ENCODE peak calls at places on chromosomes 2 and 18, in five cellular contexts. L is occipital lobe; T is CD4-positive, CD25-positive, alpha-beta regulatory T cell; D is colonic mucosa; E is dermis blood vessel endothelial cell. G is an unnamed sample.

GRCh38 chr2:128473175-128474013 is 154.7 kb upstream of the HS6ST1 start:
- DNase-seq in L (no peak), T (no peak), D (peak; percentile 38), E (no peak), G (no peak)

GRCh38 chr2:235270951-235271350 is 222.9 kb upstream of the AGAP1 start:
- DNase-seq in L (no peak), T (no peak), D (no peak), E (no peak), G (no peak)

GRCh38 chr18:8373486-8373885 is 235.8 kb upstream of the RAB12 start:
- DNase-seq in L (no peak), T (no peak), D (no peak), E (no peak), G (no peak)

GRCh38 chr2:105329561-105330495 is at the start of gene TGFBRAP1:
- DNase-seq in L (peak; percentile 46), T (peak; percentile 52), D (peak; percentile 48), E (peak; percentile 66), G (peak; percentile 52)

GRCh38 chr18:54957295-54957694 is 2.0 kb downstream of the CCDC68 start:
- DNase-seq in L (no peak), T (no peak), D (no peak), E (no peak), G (peak; percentile 13)

GRCh38 chr18:9683418-9684396 is 24.4 kb upstream of the RAB31 start:
- DNase-seq in L (no peak), T (no peak), D (no peak), E (peak; percentile 76), G (peak; percentile 81)

GRCh38 chr2:8679827-8680731 is 1.8 kb upstream of the ID2 start:
- DNase-seq in L (peak; percentile 11), T (no peak), D (peak; percentile 85), E (peak; percentile 66), G (peak; percentile 80)

GRCh38 chr2:157831573-157832315 is 44.4 kb downstream of the ACVR1 start:
- DNase-seq in L (no peak), T (no peak), D (no peak), E (no peak), G (no peak)

GRCh38 chr2:196200557-196200956 is 29.2 kb upstream of the STK17B start:
- DNase-seq in L (no peak), T (peak; percentile 23), D (no peak), E (no peak), G (no peak)

GRCh38 chr2:7424481-7424880 is 507.3 kb downstream of the RNF144A start:
- DNase-seq in L (no peak), T (no peak), D (no peak), E (no peak), G (no peak)

GRCh38 chr2:55500025-55500424 is 19.5 kb upstream of the CFAP36 start:
- DNase-seq in L (no peak), T (no peak), D (no peak), E (no peak), G (peak; percentile 26)

GRCh38 chr2:190792956-190793888 is 87.4 kb upstream of the GLS start:
- DNase-seq in L (no peak), T (no peak), D (no peak), E (peak; percentile 32), G (peak; percentile 12)

GRCh38 chr2:85438291-85439110 is 20.0 kb downstream of the SH2D6 start:
- DNase-seq in L (no peak), T (no peak), D (no peak), E (no peak), G (no peak)

GRCh38 chr2:202278036-202278760 is 12.6 kb downstream of the NOP58 start:
- DNase-seq in L (no peak), T (no peak), D (no peak), E (peak; percentile 78), G (peak; percentile 77)

GRCh38 chr18:45275367-45276113 is 339.7 kb upstream of the SLC14A2 start:
- DNase-seq in L (no peak), T (no peak), D (no peak), E (peak; percentile 27), G (peak; percentile 21)

GRCh38 chr2:239380831-239381708 is 19.8 kb downstream of the HDAC4 start:
- DNase-seq in L (peak; percentile 49), T (peak; percentile 56), D (no peak), E (peak; percentile 80), G (peak; percentile 79)

GRCh38 chr2:160893581-160893980 is 266.6 kb upstream of the TANK start:
- DNase-seq in L (no peak), T (no peak), D (no peak), E (no peak), G (no peak)

GRCh38 chr2:26619649-26620605 is 21.2 kb downstream of the CIB4 start:
- DNase-seq in L (no peak), T (no peak), D (no peak), E (no peak), G (no peak)

GRCh38 chr2:55158111-55158814 is 73.8 kb downstream of the CLHC1 start:
- DNase-seq in L (no peak), T (no peak), D (no peak), E (peak; percentile 30), G (no peak)